ENCODE peak calls at places on chromosomes 13 and 19, in four cellular contexts. X is GM12865; A is CD8-positive, alpha-beta memory T cell; Y is GM23338. Q is an unnamed sample.

GRCh38 chr13:77620138-77620537 is 77.3 kb upstream of the SLAIN1 start:
- DNase-seq in A (no peak), X (no peak), Y (no peak), Q (no peak)

GRCh38 chr19:39847525-39847924 is 1.3 kb upstream of the FBL start:
- DNase-seq in X (no peak), A (no peak), Y (no peak), Q (no peak)

GRCh38 chr19:56367829-56368711 is 25.3 kb downstream of the ZNF582 start:
- DNase-seq in Y (peak), A (peak), X (peak), Q (peak)

GRCh38 chr13:77349365-77349764 is 22.5 kb upstream of the MYCBP2 start:
- DNase-seq in A (no peak), Y (no peak), X (peak), Q (no peak)

GRCh38 chr13:72970301-72970880 is 88.4 kb upstream of the KLF5 start:
- DNase-seq in Y (no peak), X (no peak), A (no peak), Q (no peak)

GRCh38 chr13:68551701-68552522 is 1321.8 kb upstream of the PCDH9 start:
- DNase-seq in Y (no peak), A (no peak), X (no peak), Q (no peak)

GRCh38 chr13:78722700-78723099 is 63.7 kb upstream of the OBI1 start:
- DNase-seq in A (no peak), Y (no peak), X (no peak), Q (no peak)

GRCh38 chr13:97600438-97601080 is 166.6 kb downstream of the RAP2A start:
- DNase-seq in A (no peak), X (no peak), Y (no peak), Q (no peak)

GRCh38 chr13:111046590-111047141 is 68.4 kb upstream of the ARHGEF7 start:
- DNase-seq in X (peak), A (no peak), Y (no peak), Q (no peak)

GRCh38 chr13:30865131-30866009 is 40.7 kb upstream of the MEDAG start:
- DNase-seq in Y (peak), A (peak), X (peak), Q (no peak)

GRCh38 chr13:102312841-102313240 is 89.0 kb downstream of the FGF14 start:
- DNase-seq in Y (no peak), X (no peak), A (no peak), Q (no peak)

GRCh38 chr13:25046985-25047660 is 48.8 kb upstream of the PABPC3 start:
- DNase-seq in Y (peak), X (no peak), A (no peak), Q (no peak)

GRCh38 chr13:47611664-47612288 is 389.3 kb downstream of the SUCLA2 start:
- DNase-seq in A (no peak), Y (no peak), X (no peak), Q (no peak)

GRCh38 chr13:32657309-32657708 is 71.1 kb downstream of the PDS5B start:
- DNase-seq in X (no peak), A (no peak), Y (no peak), Q (no peak)

GRCh38 chr13:100721885-100722512 is 47.4 kb upstream of the TMTC4 start:
- DNase-seq in A (peak), Y (peak), X (peak), Q (no peak)

DNA sequence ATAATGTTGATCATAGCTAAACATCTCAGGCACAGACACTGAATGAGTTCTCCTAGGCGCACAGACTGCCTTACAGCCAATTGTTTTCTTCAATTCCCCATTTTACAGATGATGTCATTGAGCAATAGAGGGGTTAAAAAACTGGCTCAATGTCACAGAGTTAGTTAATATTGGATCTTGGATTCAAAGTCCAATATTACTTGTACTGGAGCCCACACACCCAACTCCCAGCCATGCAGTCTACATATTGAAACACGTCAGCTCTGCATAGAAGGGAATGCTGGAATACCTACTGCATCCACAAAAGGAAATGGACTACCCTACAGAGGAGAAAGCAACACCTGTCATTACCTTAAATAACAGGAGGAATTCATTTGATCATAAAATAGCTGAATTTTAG is 76.1 kb upstream of the SLC15A1 start:
- DNase-seq in Y (no peak), A (no peak), X (no peak), Q (no peak)
- H3K4me3 ChIP-seq in Y (no peak), A (no peak), X (no peak), Q (no peak)

DNA sequence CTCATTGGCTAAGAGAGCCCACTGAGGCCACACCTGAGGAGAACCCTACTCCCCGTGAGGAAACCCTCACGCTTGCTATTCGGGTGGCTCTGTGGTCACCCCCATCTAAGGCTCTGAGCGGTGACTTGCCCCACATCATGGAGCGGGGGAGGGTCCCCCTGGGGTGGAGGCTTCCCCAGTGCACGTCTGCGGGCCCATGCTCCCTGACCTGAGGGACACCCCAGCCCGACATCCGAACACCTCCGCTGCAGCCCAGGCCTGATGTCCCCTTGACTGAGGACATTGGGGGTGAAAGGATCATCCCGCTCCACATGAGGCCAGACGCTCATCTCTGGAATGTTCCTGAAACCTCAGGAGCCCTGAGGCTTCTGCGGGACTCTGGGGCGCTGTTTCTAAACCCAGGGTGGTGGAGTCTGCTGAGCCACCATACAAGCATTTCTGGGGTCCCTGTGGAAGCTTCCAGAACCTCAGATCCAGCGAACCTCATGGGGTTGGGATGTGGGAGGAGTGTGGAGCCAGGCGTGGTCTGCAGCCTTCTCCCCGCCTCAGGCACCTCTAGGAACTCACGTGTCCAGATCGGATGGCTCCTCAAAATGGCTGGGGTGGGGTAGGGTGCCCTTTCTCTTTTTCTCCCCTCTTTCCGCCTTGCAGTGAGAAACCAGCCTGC is 19.9 kb downstream of the TMED1 start:
- DNase-seq in X (no peak), Y (peak), A (no peak), Q (no peak)
- H3K4me3 ChIP-seq in X (no peak), Y (no peak), A (no peak), Q (peak)

DNA sequence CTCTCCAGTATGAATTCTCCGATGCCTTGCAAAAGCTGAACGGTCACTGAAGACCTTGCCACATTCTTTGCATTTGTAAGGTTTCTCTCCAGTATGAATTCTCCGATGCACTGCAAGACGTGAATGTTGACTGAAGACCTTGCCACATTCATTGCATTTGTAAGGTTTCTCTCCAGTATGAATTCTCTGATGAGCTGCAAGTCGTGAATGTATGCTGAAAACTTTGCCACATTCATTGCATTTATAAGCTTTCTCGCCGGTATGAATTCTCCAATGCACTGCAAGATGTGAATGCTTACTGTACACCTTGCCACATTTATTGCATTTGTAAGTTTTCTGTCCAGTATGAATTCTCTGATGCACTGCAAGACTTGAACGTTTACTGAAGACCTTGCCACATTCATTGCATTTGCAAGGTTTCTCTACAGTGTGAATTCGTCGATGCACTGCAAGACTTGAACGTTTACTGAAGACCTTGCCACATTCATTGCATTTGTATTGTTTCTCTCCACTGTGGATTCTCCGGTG is 20.0 kb upstream of the ZNF841 start:
- DNase-seq in A (no peak), Y (no peak), X (no peak), Q (no peak)
- H3K4me3 ChIP-seq in A (peak), Y (peak), X (no peak), Q (peak)

GRCh38 chr19:17406887-17407196 is 1.4 kb upstream of the BST2 start:
- DNase-seq in A (no peak), Y (no peak), X (peak), Q (no peak)
- H3K4me3 ChIP-seq in A (peak), Y (no peak), X (peak), Q (peak)

Q was measured in ascending aorta.